ENCODE peak calls at places on chromosomes 3 and 15, in five cellular contexts. Y is effector memory CD4-positive, alpha-beta T cell; U is CD4-positive, alpha-beta T cell; F is left cardiac atrium; H is amygdala. X is an unnamed sample.

GRCh38 chr3:88767746-88768145 is 339.7 kb upstream of the EPHA3 start:
- DNase-seq in Y (no peak), F (no peak), U (no peak), H (no peak), X (no peak)

GRCh38 chr3:102036472-102036871 is 187.2 kb downstream of the NFKBIZ start:
- DNase-seq in H (no peak), U (no peak), Y (no peak), F (no peak), X (no peak)

GRCh38 chr3:62584636-62585035 is 211.3 kb upstream of the FEZF2 start:
- DNase-seq in F (no peak), H (no peak), Y (no peak), U (no peak), X (no peak)

GRCh38 chr3:115470254-115470653 is 153.1 kb upstream of the GAP43 start:
- DNase-seq in F (no peak), Y (no peak), U (no peak), H (no peak), X (no peak)

GRCh38 chr3:196127308-196128040 is 45.6 kb upstream of the TFRC start:
- DNase-seq in Y (peak), F (no peak), U (no peak), H (no peak), X (no peak)

GRCh38 chr3:94694894-94695293 is 632.0 kb downstream of the NSUN3 start:
- DNase-seq in H (no peak), F (no peak), Y (no peak), U (no peak), X (no peak)

GRCh38 chr15:89801471-89802205 is 13.0 kb downstream of the ANPEP start:
- DNase-seq in U (no peak), F (no peak), Y (no peak), H (no peak), X (no peak)

GRCh38 chr3:64329037-64329436 is 103.8 kb upstream of the PRICKLE2 start:
- DNase-seq in U (no peak), H (no peak), Y (no peak), F (no peak), X (no peak)

GRCh38 chr3:41991399-41991798 is 29.5 kb upstream of the ULK4 start:
- DNase-seq in F (no peak), Y (no peak), H (no peak), U (no peak), X (no peak)

GRCh38 chr3:15007681-15008141 is 57.4 kb downstream of the MRPS25 start:
- DNase-seq in U (no peak), F (no peak), Y (no peak), H (no peak), X (no peak)

GRCh38 chr3:156751461-156752025 is 74.6 kb upstream of the LEKR1 start:
- DNase-seq in U (no peak), H (no peak), F (peak), Y (no peak), X (no peak)

GRCh38 chr3:60355825-60356224 is 895.4 kb downstream of the FHIT start:
- DNase-seq in F (no peak), Y (no peak), U (no peak), H (no peak), X (no peak)

GRCh38 chr3:149783576-149783975 is 8.8 kb downstream of the ANKUB1 start:
- DNase-seq in U (no peak), Y (no peak), F (no peak), H (no peak), X (no peak)

GRCh38 chr3:108757404-108757982 is at the start of gene RETNLB:
- DNase-seq in U (no peak), F (no peak), H (no peak), Y (no peak), X (no peak)

GRCh38 chr15:89551502-89551901 is 23.8 kb upstream of the TICRR start:
- DNase-seq in F (no peak), H (no peak), Y (no peak), U (no peak), X (no peak)

GRCh38 chr3:28317438-28318022 is 31.0 kb upstream of the ZCWPW2 start:
- DNase-seq in H (no peak), Y (peak), F (no peak), U (peak), X (peak)

X was measured in T-helper 22 cell.